ENCODE peak calls at places on chromosomes 5 and 9, in ten cellular contexts. Z is H54; F is head of caudate nucleus; I is hypothalamus; L is choroid plexus epithelial cell; C is CD8-positive, alpha-beta T cell; D is kidney glomerular epithelial cell; M is type B pancreatic cell; U is activated CD4-positive, alpha-beta T cell treated with anti-CD3 and anti-CD28 coated beads, Interleukin-2, amount 50 U/mL, for 48 hours; Q is fibroblast of gingiva. A is an unnamed sample.

GRCh38 chr5:11878846-11879245 is 25.4 kb downstream of the CTNND2 start:
- DNase-seq in Z (no peak), F (peak), I (peak), L (no peak), C (no peak), D (no peak), M (no peak), U (no peak), Q (no peak), A (no peak)

GRCh38 chr5:132469380-132470372 is 20.9 kb downstream of the IRF1 start:
- DNase-seq in Z (no peak), F (no peak), I (no peak), L (peak), C (no peak), D (no peak), M (no peak), U (no peak), Q (no peak), A (no peak)

GRCh38 chr5:31021181-31021624 is 172.3 kb upstream of the CDH6 start:
- DNase-seq in Z (no peak), F (no peak), I (no peak), L (peak), C (no peak), D (peak), M (no peak), U (no peak), Q (peak), A (no peak)

GRCh38 chr5:179331591-179331990 is 13.7 kb downstream of the ADAMTS2 start:
- DNase-seq in Z (no peak), F (no peak), I (no peak), L (no peak), C (no peak), D (no peak), M (no peak), U (no peak), Q (no peak), A (no peak)

GRCh38 chr5:159050408-159051091 is 49.2 kb downstream of the EBF1 start:
- DNase-seq in Z (no peak), F (no peak), I (no peak), L (peak), C (no peak), D (no peak), M (no peak), U (no peak), Q (peak), A (no peak)

GRCh38 chr5:94691270-94691669 is 72.8 kb downstream of the SLF1 start:
- DNase-seq in Z (no peak), F (no peak), I (no peak), L (no peak), C (no peak), D (no peak), M (no peak), U (no peak), Q (no peak), A (no peak)

GRCh38 chr5:134465856-134466240 is 54.2 kb upstream of the CDKN2AIPNL start:
- DNase-seq in Z (peak), F (peak), I (peak), L (peak), C (peak), D (peak), M (peak), U (peak), Q (peak), A (no peak)

GRCh38 chr5:41172012-41172411 is 41.3 kb downstream of the C6 start:
- DNase-seq in Z (no peak), F (no peak), I (no peak), L (no peak), C (no peak), D (no peak), M (no peak), U (no peak), Q (no peak), A (no peak)

GRCh38 chr9:3028535-3028934 is 184.6 kb upstream of the PUM3 start:
- DNase-seq in Z (peak), F (no peak), I (no peak), L (peak), C (no peak), D (no peak), M (no peak), U (no peak), Q (no peak), A (no peak)

GRCh38 chr9:78167356-78167755 is 68.5 kb upstream of the CEP78 start:
- DNase-seq in Z (no peak), F (no peak), I (no peak), L (peak), C (no peak), D (no peak), M (no peak), U (no peak), Q (no peak), A (no peak)

GRCh38 chr9:134917431-134918373 is at the start of gene FCN1:
- DNase-seq in Z (no peak), F (no peak), I (no peak), L (no peak), C (no peak), D (no peak), M (peak), U (no peak), Q (no peak), A (no peak)

GRCh38 chr5:178625679-178626483 is 969 bp downstream of the CLK4 start:
- DNase-seq in Z (no peak), F (no peak), I (no peak), L (peak), C (no peak), D (no peak), M (no peak), U (no peak), Q (peak), A (no peak)

GRCh38 chr5:58921106-58921505 is 338.2 kb downstream of the RAB3C start:
- DNase-seq in Z (no peak), F (no peak), I (no peak), L (peak), C (no peak), D (peak), M (no peak), U (no peak), Q (no peak), A (no peak)

GRCh38 chr5:1195916-1196315 is 5.5 kb upstream of the SLC6A19 start:
- DNase-seq in Z (no peak), F (no peak), I (no peak), L (no peak), C (no peak), D (no peak), M (no peak), U (no peak), Q (no peak), A (no peak)

GRCh38 chr9:124038239-124038638 is 26.7 kb downstream of the LHX2 start:
- DNase-seq in Z (no peak), F (no peak), I (no peak), L (no peak), C (no peak), D (no peak), M (no peak), U (no peak), Q (no peak), A (no peak)

GRCh38 chr5:145924849-145925248 is 11.5 kb upstream of the SH3RF2 start:
- DNase-seq in Z (no peak), F (no peak), I (no peak), L (no peak), C (no peak), D (no peak), M (no peak), U (no peak), Q (no peak), A (no peak)

GRCh38 chr9:120431268-120431667 is 148.7 kb downstream of the CDK5RAP2 start:
- DNase-seq in Z (no peak), F (no peak), I (no peak), L (no peak), C (no peak), D (no peak), M (no peak), U (no peak), Q (no peak), A (no peak)

GRCh38 chr5:157710887-157711286 is 20.3 kb upstream of the THG1L start:
- DNase-seq in Z (no peak), F (no peak), I (no peak), L (peak), C (no peak), D (peak), M (no peak), U (no peak), Q (peak), A (peak)

GRCh38 chr5:16596541-16596940 is 20.3 kb downstream of the RETREG1 start:
- DNase-seq in Z (no peak), F (no peak), I (no peak), L (peak), C (no peak), D (no peak), M (no peak), U (no peak), Q (peak), A (peak)

GRCh38 chr9:37030591-37030939 is 3.5 kb downstream of the PAX5 start:
- DNase-seq in Z (no peak), F (no peak), I (no peak), L (no peak), C (no peak), D (no peak), M (no peak), U (no peak), Q (no peak), A (no peak)

GRCh38 chr5:56050566-56051292 is 56.0 kb upstream of the IL6ST start:
- DNase-seq in Z (no peak), F (no peak), I (no peak), L (no peak), C (no peak), D (no peak), M (no peak), U (no peak), Q (no peak), A (no peak)

GRCh38 chr9:72467766-72468738 is 53.4 kb upstream of the TMC1 start:
- DNase-seq in Z (no peak), F (no peak), I (no peak), L (peak), C (no peak), D (no peak), M (no peak), U (no peak), Q (no peak), A (no peak)

GRCh38 chr9:114756920-114757319 is 48.9 kb downstream of the TNFSF15 start:
- DNase-seq in Z (no peak), F (no peak), I (no peak), L (no peak), C (no peak), D (no peak), M (no peak), U (no peak), Q (no peak), A (no peak)

A was measured in BJ.